ENCODE peak calls at places on chromosomes 3 and 15, in five cellular contexts. One of them, this sample, is unnamed.

GRCh38 chr3:95134693-95135375 is 1072.0 kb downstream of the NSUN3 start:
- DNase-seq in left ventricle myocardium superior: no peak
- DNase-seq in AG04450: no peak
- DNase-seq in HCEC 1CT: no peak
- DNase-seq in GM06990: no peak
- DNase-seq in this sample: peak

GRCh38 chr3:52796411-52796810 is 1.8 kb downstream of the ITIH3 start:
- DNase-seq in left ventricle myocardium superior: no peak
- DNase-seq in AG04450: no peak
- DNase-seq in HCEC 1CT: no peak
- DNase-seq in GM06990: no peak
- DNase-seq in this sample: no peak

GRCh38 chr15:49589030-49589429 is 31.6 kb downstream of the FAM227B start:
- DNase-seq in left ventricle myocardium superior: no peak
- DNase-seq in AG04450: no peak
- DNase-seq in HCEC 1CT: no peak
- DNase-seq in GM06990: no peak
- DNase-seq in this sample: no peak

GRCh38 chr3:73136941-73137340 is 75.5 kb downstream of the EBLN2 start:
- DNase-seq in left ventricle myocardium superior: no peak
- DNase-seq in AG04450: no peak
- DNase-seq in HCEC 1CT: no peak
- DNase-seq in GM06990: no peak
- DNase-seq in this sample: no peak

GRCh38 chr3:140276698-140277097 is 341.7 kb downstream of the CLSTN2 start:
- DNase-seq in left ventricle myocardium superior: no peak
- DNase-seq in AG04450: no peak
- DNase-seq in HCEC 1CT: no peak
- DNase-seq in GM06990: no peak
- DNase-seq in this sample: peak

GRCh38 chr3:72449551-72449950 is 398.7 kb downstream of the SHQ1 start:
- DNase-seq in left ventricle myocardium superior: no peak
- DNase-seq in AG04450: no peak
- DNase-seq in HCEC 1CT: no peak
- DNase-seq in GM06990: no peak
- DNase-seq in this sample: no peak

GRCh38 chr3:117611242-117611641 is 901.7 kb downstream of the TUSC7 start:
- DNase-seq in left ventricle myocardium superior: no peak
- DNase-seq in AG04450: no peak
- DNase-seq in HCEC 1CT: no peak
- DNase-seq in GM06990: no peak
- DNase-seq in this sample: no peak

GRCh38 chr3:126544596-126545281 is 14.0 kb downstream of the C3orf22 start:
- DNase-seq in left ventricle myocardium superior: peak
- DNase-seq in AG04450: no peak
- DNase-seq in HCEC 1CT: no peak
- DNase-seq in GM06990: no peak
- DNase-seq in this sample: no peak